ENCODE peak calls at places on chromosomes 16 and 17, in eight cellular contexts. C is GM13976, O is MM.1S, H is progenitor cell of endocrine pancreas, P is ovary, Y is HFFc6, W is cardiac muscle cell, M is BE2C. K is an unnamed sample.

GRCh38 chr17:31318298-31319190 is 2.9 kb downstream of the EVI2A start:
- DNase-seq in C (no peak), O (peak), H (no peak), P (peak), Y (peak), W (no peak), M (no peak), K (no peak)

GRCh38 chr16:1379054-1379862 is 27.5 kb downstream of the GNPTG start:
- DNase-seq in C (peak), O (peak), H (peak), P (peak), Y (peak), W (peak), M (peak), K (peak)

GRCh38 chr17:8436169-8436932 is 667 bp downstream of the NDEL1 start:
- DNase-seq in C (peak), O (peak), H (peak), P (peak), Y (peak), W (peak), M (peak), K (peak)

GRCh38 chr17:75440738-75441448 is 15.5 kb upstream of the TMEM94 start:
- DNase-seq in C (no peak), O (no peak), H (no peak), P (no peak), Y (no peak), W (no peak), M (no peak), K (no peak)

GRCh38 chr16:14309001-14309886 is 238.1 kb downstream of the MRTFB start:
- DNase-seq in C (no peak), O (no peak), H (peak), P (no peak), Y (peak), W (no peak), M (peak), K (no peak)

GRCh38 chr16:9469512-9469911 is 378.1 kb downstream of the HAPSTR1 start:
- DNase-seq in C (no peak), O (no peak), H (no peak), P (no peak), Y (no peak), W (no peak), M (no peak), K (no peak)

GRCh38 chr17:69724236-69724635 is 309.7 kb downstream of the MAP2K6 start:
- DNase-seq in C (no peak), O (no peak), H (no peak), P (no peak), Y (no peak), W (no peak), M (no peak), K (no peak)

GRCh38 chr16:56354746-56355145 is 70.6 kb downstream of the AMFR start:
- DNase-seq in C (no peak), O (no peak), H (no peak), P (peak), Y (no peak), W (no peak), M (no peak), K (peak)

GRCh38 chr17:77282524-77283515 is 142.1 kb downstream of the SEC14L1 start:
- DNase-seq in C (peak), O (no peak), H (no peak), P (no peak), Y (no peak), W (no peak), M (peak), K (no peak)

GRCh38 chr17:12927541-12928425 is 90.0 kb downstream of the ELAC2 start:
- DNase-seq in C (no peak), O (no peak), H (no peak), P (peak), Y (no peak), W (no peak), M (no peak), K (no peak)

GRCh38 chr16:57216968-57217367 is 28.1 kb upstream of the ARL2BP start:
- DNase-seq in C (no peak), O (no peak), H (no peak), P (no peak), Y (no peak), W (no peak), M (no peak), K (no peak)

GRCh38 chr17:64327201-64327930 is 63.3 kb downstream of the PECAM1 start:
- DNase-seq in C (no peak), O (no peak), H (no peak), P (peak), Y (no peak), W (no peak), M (no peak), K (no peak)

GRCh38 chr17:733743-734142 is 1.3 kb downstream of the TLCD3A start:
- DNase-seq in C (no peak), O (no peak), H (no peak), P (no peak), Y (no peak), W (no peak), M (no peak), K (no peak)

GRCh38 chr17:5705081-5705875 is 121.0 kb upstream of the NLRP1 start:
- DNase-seq in C (peak), O (peak), H (no peak), P (no peak), Y (no peak), W (peak), M (no peak), K (peak)

GRCh38 chr16:57380671-57381462 is 8.6 kb downstream of the CX3CL1 start:
- DNase-seq in C (no peak), O (no peak), H (no peak), P (no peak), Y (peak), W (no peak), M (peak), K (no peak)

GRCh38 chr16:80540516-80541305 is at the start of gene DYNLRB2:
- DNase-seq in C (peak), O (peak), H (peak), P (peak), Y (peak), W (peak), M (peak), K (peak)

GRCh38 chr17:76204277-76204676 is 36.0 kb downstream of the RNF157 start:
- DNase-seq in C (no peak), O (no peak), H (no peak), P (no peak), Y (peak), W (no peak), M (no peak), K (no peak)

GRCh38 chr17:4785311-4786110 is 653 bp downstream of the VMO1 start:
- DNase-seq in C (peak), O (no peak), H (no peak), P (no peak), Y (no peak), W (no peak), M (no peak), K (no peak)

GRCh38 chr16:48942996-48943395 is 333.0 kb upstream of the N4BP1 start:
- DNase-seq in C (no peak), O (no peak), H (no peak), P (no peak), Y (no peak), W (no peak), M (no peak), K (no peak)

DNA sequence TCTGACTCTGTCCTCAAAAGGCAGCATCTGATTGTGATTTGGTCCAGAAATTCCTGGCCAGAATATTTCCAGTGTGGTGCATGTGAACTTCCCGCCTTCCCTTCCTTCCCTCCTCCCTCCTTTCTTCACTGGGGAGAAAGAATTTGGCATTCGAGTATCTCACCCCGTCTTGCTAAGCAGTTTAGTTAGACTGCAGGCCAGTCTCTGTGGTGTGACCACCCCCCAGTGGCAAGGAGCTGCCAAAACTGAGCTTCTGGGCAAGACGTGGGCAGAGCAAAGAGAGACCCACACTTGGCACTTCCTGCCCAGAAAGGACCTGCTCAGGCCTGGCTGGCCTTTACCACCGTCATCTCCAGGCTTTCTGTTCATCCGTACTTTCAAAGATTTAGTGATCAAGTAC is 36.4 kb downstream of the SNX20 start:
- DNase-seq in C (peak), O (peak), H (no peak), P (peak), Y (no peak), W (peak), M (no peak), K (no peak)
- TF ChIP-seq CTCF in C (peak), O (peak), H (no peak), P (peak), Y (peak), W (peak), M (peak), K (no peak)

GRCh38 chr16:54655171-54655590 is 275.5 kb upstream of the IRX5 start:
- DNase-seq in C (no peak), O (no peak), H (no peak), P (peak), Y (no peak), W (peak), M (no peak), K (no peak)
- TF ChIP-seq CTCF in C (no peak), O (no peak), H (no peak), P (no peak), Y (no peak), W (no peak), M (no peak), K (no peak)

DNA sequence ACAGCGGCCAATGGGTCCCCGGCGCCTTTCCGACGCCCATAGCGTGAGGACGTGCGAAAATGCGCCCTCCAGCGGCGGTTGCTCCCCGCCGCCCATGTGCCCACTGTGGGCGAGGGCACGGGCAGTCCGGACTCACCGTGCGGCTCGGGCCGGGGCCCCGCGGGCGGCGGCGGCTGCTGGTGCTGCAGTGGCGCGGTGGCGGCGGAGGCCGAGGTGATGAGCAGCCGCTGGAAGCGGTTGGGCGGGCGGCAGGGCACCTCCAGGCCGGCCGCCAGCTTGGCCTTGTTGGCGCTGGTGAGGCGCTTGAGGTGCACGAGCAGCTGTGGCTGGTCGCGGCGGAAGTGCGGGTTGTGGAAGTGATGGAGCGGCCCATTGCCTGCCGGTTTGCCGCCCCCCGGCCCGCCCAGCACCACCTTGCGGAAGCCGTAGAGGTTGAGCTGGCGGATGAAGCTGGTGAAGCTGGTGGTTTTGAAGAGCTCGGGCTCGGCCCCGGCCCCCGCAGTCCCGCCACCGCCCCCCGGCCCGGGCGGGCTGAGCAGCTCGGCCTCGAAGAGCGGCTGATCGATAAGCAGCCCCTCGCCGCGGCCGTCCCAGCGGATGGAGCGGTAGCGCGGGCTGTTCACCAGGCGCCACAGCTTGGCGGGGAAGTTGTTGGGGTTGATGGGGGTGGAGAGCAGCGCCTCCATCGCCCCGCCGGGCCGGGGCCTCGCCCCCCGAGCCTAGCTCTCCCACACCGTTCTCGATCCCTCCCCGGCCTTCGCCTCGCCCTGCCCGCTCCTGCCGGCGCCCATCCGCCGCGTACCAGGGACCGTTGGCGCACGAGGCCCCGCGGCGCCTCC is at the start of gene HSF5:
- DNase-seq in C (peak), O (no peak), H (no peak), P (no peak), Y (no peak), W (no peak), M (no peak), K (peak)
- TF ChIP-seq CTCF in C (peak), O (no peak), H (no peak), P (no peak), Y (peak), W (peak), M (no peak), K (peak)

GRCh38 chr17:49556183-49556943 is 19.3 kb upstream of the NXPH3 start:
- DNase-seq in C (peak), O (peak), H (peak), P (peak), Y (peak), W (peak), M (peak), K (peak)
- TF ChIP-seq CTCF in C (peak), O (peak), H (peak), P (peak), Y (peak), W (peak), M (peak), K (peak)

GRCh38 chr16:89576173-89577054 is 856 bp downstream of the CPNE7 start:
- DNase-seq in C (no peak), O (no peak), H (no peak), P (no peak), Y (no peak), W (no peak), M (peak), K (no peak)

GRCh38 chr16:89575247-89576172 is at the start of gene CPNE7:
- DNase-seq in C (peak), O (no peak), H (no peak), P (no peak), Y (no peak), W (peak), M (peak), K (no peak)

GRCh38 chr16:89573826-89574680 is 1.5 kb upstream of the CPNE7 start:
- DNase-seq in C (no peak), O (no peak), H (no peak), P (no peak), Y (no peak), W (no peak), M (peak), K (peak)

GRCh38 chr16:89572478-89573205 is 2.9 kb upstream of the CPNE7 start:
- DNase-seq in C (no peak), O (no peak), H (no peak), P (no peak), Y (no peak), W (no peak), M (peak), K (no peak)

DNA sequence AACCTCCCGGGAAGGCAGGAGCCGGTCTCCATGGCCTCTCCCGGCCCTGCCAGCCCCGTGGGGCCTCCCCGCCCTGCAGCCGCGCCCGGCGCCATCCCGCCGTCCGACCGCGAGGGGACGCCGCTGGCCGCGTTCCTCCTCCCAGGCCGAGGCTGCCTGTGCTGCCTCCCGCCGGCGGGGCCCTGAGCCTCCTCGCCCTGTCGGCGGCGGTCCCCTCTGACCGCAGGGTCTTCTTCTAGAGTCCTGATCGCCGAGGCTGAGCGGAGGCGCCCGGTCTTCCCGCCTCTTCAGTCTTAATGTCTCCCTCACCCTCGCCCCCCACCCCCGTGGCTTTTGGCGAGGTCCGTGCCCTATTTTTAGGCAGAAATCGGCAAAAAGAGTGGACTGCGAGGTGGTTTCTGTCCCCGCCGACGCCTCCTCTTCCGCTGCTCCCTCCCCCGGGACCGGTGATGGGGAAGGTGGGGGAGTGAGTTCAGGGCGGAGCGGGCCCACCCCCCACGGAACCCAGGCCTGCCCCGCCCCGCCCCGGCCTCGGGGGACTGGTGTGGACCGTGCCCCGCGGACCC is 794 bp upstream of the CPNE7 start:
- DNase-seq in C (peak), O (peak), H (peak), P (no peak), Y (peak), W (peak), M (peak), K (peak)
- TF ChIP-seq CTCF in C (peak), O (peak), H (peak), P (peak), Y (peak), W (peak), M (no peak), K (peak)

DNA sequence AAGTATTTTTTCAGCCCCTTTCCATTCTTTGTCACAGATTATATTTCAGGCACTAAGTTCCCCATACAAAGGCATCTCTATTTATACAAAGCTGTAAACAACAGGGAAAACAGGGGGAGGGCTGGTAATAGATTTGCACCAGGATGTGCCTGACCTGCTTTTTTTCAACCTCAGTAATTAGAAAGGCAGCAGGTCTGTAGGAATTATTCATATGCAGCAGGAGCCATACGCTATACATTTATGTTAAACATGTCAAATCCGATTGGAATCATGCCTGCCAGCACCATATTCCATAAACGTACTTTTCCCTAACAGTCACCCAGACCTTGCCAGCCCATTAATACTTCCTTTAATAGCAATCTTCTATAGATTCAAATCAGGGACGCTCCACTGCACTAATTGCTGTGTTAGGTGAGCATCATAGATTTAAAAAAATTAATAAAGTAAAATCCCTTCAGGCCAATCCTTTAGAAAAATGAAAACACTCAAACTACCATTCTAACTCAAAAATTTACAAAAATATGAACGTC is 223.9 kb downstream of the ZFHX3 start:
- DNase-seq in C (no peak), O (no peak), H (no peak), P (no peak), Y (no peak), W (no peak), M (peak), K (no peak)
- TF ChIP-seq CTCF in C (no peak), O (no peak), H (no peak), P (no peak), Y (no peak), W (no peak), M (no peak), K (no peak)

GRCh38 chr16:19555938-19556778 is 655 bp downstream of the VPS35L start:
- DNase-seq in C (peak), O (peak), H (peak), P (no peak), Y (peak), W (peak), M (peak), K (no peak)
- TF ChIP-seq CTCF in C (no peak), O (peak), H (peak), P (no peak), Y (peak), W (peak), M (peak), K (peak)

DNA sequence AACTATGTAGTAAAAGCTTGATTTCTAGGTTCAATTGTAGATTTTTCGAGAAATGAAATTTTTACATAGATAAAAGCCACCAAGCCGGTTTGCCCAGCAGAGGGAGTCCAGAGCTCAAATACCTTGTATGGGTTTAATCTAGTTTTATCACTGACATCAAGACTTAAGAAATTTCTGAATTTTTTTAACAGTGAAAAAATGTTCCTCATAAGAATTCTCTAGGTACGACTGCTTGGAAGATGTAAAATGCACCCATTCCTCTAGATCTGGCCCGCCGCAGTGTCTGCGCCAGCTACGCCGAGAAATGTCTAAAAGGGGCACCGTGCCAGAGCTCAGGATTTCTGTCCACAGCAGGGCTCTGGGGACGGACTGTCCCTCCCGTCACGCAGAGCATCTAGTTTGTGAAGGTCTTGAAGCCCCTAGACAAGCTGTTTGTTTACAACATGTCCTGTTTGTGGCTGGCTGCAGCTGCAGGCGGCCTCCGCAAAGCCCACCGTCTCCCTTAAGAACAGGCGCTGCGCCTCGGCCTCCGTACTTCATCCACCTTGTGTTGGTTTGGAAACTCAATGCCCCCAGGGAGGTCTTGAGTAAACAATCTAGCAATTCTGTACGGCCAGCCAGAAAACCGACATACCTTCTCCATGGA is 24.8 kb downstream of the MAP1LC3B start:
- DNase-seq in C (no peak), O (no peak), H (no peak), P (peak), Y (peak), W (no peak), M (peak), K (no peak)
- TF ChIP-seq CTCF in C (no peak), O (peak), H (peak), P (peak), Y (peak), W (peak), M (peak), K (peak)

GRCh38 chr17:44115585-44116415 is 7.6 kb downstream of the HDAC5 start:
- DNase-seq in C (peak), O (peak), H (peak), P (no peak), Y (peak), W (peak), M (peak), K (peak)
- TF ChIP-seq CTCF in C (peak), O (peak), H (peak), P (peak), Y (peak), W (peak), M (peak), K (peak)

K was measured in glutamatergic neuron.